ENCODE peak calls at places on chromosomes 4 and X, in seven cellular contexts. T, C, Y, K, R, H and Z are unnamed samples.

GRCh38 chr4:95547708-95548471 is 883 bp downstream of the UNC5C start:
- DNase-seq in K (peak), Y (no peak), H (no peak), C (no peak), T (no peak), R (no peak), Z (no peak)

GRCh38 chr4:24880171-24880570 is 32.7 kb downstream of the CCDC149 start:
- DNase-seq in H (no peak), K (no peak), T (no peak), R (no peak), C (no peak), Y (no peak), Z (no peak)

GRCh38 chrX:19627533-19627932 is 112.2 kb upstream of the MAP3K15 start:
- DNase-seq in C (no peak), Y (no peak), T (no peak), R (no peak), H (no peak), K (no peak), Z (peak)

GRCh38 chr4:8157496-8157895 is 1.1 kb downstream of the ABLIM2 start:
- DNase-seq in R (no peak), T (no peak), H (no peak), K (no peak), Y (no peak), C (no peak), Z (no peak)

GRCh38 chr4:26420438-26420837 is 69.8 kb downstream of the CCKAR start:
- DNase-seq in K (no peak), R (no peak), Y (no peak), H (no peak), C (no peak), T (no peak), Z (peak)

GRCh38 chr4:82696117-82696516 is 102.5 kb downstream of the SCD5 start:
- DNase-seq in H (no peak), Y (no peak), C (no peak), R (no peak), K (peak), T (no peak), Z (no peak)

GRCh38 chr4:158446106-158446505 is 75.6 kb upstream of the RXFP1 start:
- DNase-seq in H (no peak), T (no peak), R (no peak), C (no peak), Y (no peak), K (no peak), Z (peak)

GRCh38 chr4:186936496-186937375 is 213.1 kb upstream of the FAT1 start:
- DNase-seq in C (no peak), K (no peak), Y (no peak), H (no peak), R (peak), T (peak), Z (peak)

GRCh38 chr4:184644553-184645307 is 4.5 kb downstream of the CASP3 start:
- DNase-seq in C (no peak), K (no peak), T (no peak), R (no peak), Y (no peak), H (no peak), Z (peak)

GRCh38 chr4:111398906-111399330 is 746.3 kb upstream of the FAM241A start:
- DNase-seq in H (no peak), C (no peak), T (no peak), Y (no peak), R (no peak), K (no peak), Z (peak)

GRCh38 chr4:7630559-7631287 is 196.0 kb upstream of the PSAPL1 start:
- DNase-seq in K (no peak), T (peak), C (no peak), Y (peak), R (peak), H (no peak), Z (peak)

GRCh38 chr4:184472540-184473264 is 1.6 kb downstream of the IRF2 start:
- DNase-seq in T (peak), R (peak), K (peak), C (no peak), H (peak), Y (peak), Z (peak)

GRCh38 chr4:187167126-187167525 is 443.5 kb upstream of the FAT1 start:
- DNase-seq in H (no peak), R (no peak), K (no peak), Y (no peak), C (no peak), T (no peak), Z (no peak)

GRCh38 chrX:153333271-153333670 is 682 bp upstream of the ZNF275 start:
- DNase-seq in C (no peak), H (no peak), R (no peak), T (no peak), K (no peak), Y (no peak), Z (peak)

GRCh38 chr4:2063557-2064275 is 4.6 kb downstream of the NAT8L start:
- DNase-seq in Y (no peak), C (no peak), K (no peak), R (no peak), T (no peak), H (no peak), Z (no peak)

GRCh38 chr4:6122496-6122895 is 77.9 kb downstream of the JAKMIP1 start:
- DNase-seq in R (no peak), H (no peak), Y (peak), C (no peak), K (no peak), T (no peak), Z (no peak)

GRCh38 chr4:66430856-66431255 is 760.6 kb upstream of the EPHA5 start:
- DNase-seq in K (no peak), Y (no peak), C (no peak), T (no peak), H (no peak), R (no peak), Z (peak)

GRCh38 chrX:10787264-10787663 is 166.9 kb upstream of the MID1 start:
- DNase-seq in T (no peak), Y (no peak), H (no peak), K (no peak), R (no peak), C (no peak), Z (no peak)

GRCh38 chr4:140012688-140013087 is 141.3 kb downstream of the MAML3 start:
- DNase-seq in R (peak), Y (peak), H (peak), T (peak), C (no peak), K (peak), Z (peak)

GRCh38 chr4:140018931-140019618 is 134.9 kb downstream of the MAML3 start:
- DNase-seq in C (no peak), K (no peak), Y (no peak), T (no peak), H (no peak), R (peak), Z (peak)

GRCh38 chr4:140014284-140014683 is 139.7 kb downstream of the MAML3 start:
- DNase-seq in T (no peak), Y (no peak), K (no peak), R (no peak), H (no peak), C (no peak), Z (peak)

DNA sequence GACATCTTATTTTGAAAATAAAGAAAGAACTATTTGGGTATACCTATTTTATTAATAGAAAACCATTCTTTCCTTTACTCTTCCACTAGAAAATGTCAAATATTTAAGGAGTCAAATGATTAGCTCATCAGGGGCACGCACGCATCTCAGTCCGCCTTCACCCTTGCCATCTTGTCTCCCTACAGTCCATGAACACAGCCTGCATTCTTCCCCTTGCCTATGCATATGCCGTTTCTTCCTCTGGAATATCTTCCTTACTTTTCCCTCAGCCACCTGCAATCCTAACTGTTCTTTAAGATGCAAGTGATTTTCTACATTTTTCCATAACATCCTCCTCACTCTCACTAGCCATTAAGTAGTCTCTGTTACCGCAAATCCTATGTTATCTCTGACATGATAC is 140.9 kb downstream of the MAML3 start:
- DNase-seq in T (no peak), Y (no peak), H (no peak), C (no peak), K (no peak), R (no peak), Z (no peak)
- H3K27ac ChIP-seq in T (peak), Y (no peak), H (no peak), C (no peak), K (no peak), R (no peak), Z (no peak)

GRCh38 chr4:123640271-123640670 is 243.7 kb downstream of the SPRY1 start:
- DNase-seq in H (no peak), R (no peak), Y (no peak), C (no peak), T (no peak), K (no peak), Z (peak)
- TF ChIP-seq USF2 in H (no peak), R (no peak), Y (no peak), C (no peak), T (no peak), K (no peak), Z (no peak)

GRCh38 chrX:154457491-154458115 is 478 bp upstream of the PLXNA3 start:
- DNase-seq in C (no peak), T (no peak), H (peak), Y (peak), K (peak), R (no peak), Z (no peak)

GRCh38 chrX:154458116-154458953 is at the start of gene PLXNA3:
- DNase-seq in H (peak), T (no peak), C (no peak), K (peak), Y (peak), R (no peak), Z (no peak)

GRCh38 chrX:154460326-154460725 is 2.2 kb downstream of the PLXNA3 start:
- DNase-seq in Y (peak), R (no peak), C (no peak), K (no peak), H (no peak), T (no peak), Z (no peak)

GRCh38 chrX:154458954-154459829 is 1.1 kb downstream of the PLXNA3 start:
- DNase-seq in H (no peak), K (no peak), Y (peak), C (no peak), R (no peak), T (no peak), Z (no peak)

DNA sequence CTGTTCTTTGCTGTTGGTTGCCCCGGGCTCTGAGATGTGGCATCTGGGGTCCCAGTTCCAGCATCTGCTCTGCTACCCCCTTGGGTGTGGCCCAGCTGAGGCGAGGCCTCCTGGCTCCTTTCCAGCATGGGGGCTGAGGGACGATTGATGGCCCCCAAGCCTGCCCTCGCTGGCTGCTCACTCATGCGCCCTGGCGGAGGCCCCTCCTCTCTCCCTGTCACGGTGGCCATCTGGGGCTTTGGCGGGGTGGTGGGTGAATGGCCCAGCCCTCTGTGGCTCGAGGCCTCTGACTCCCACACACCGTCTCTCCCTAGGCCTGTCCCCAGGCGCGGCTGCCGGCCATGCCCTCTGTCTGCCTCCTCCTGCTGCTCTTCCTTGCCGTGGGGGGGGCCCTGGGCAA is 1.8 kb downstream of the PLXNA3 start:
- DNase-seq in C (no peak), K (no peak), T (no peak), H (peak), R (no peak), Y (peak), Z (no peak)
- H3K27ac ChIP-seq in C (no peak), K (no peak), T (no peak), H (no peak), R (no peak), Y (no peak), Z (peak)

GRCh38 chr4:76538296-76538695 is 103.3 kb downstream of the SHROOM3 start:
- DNase-seq in C (no peak), T (no peak), R (no peak), Y (no peak), H (no peak), K (no peak), Z (no peak)

GRCh38 chr4:76540496-76540895 is 105.5 kb downstream of the SHROOM3 start:
- DNase-seq in Y (no peak), K (no peak), T (no peak), R (no peak), H (no peak), C (no peak), Z (no peak)

GRCh38 chr4:76536381-76536689 is 101.3 kb downstream of the SHROOM3 start:
- DNase-seq in Y (no peak), H (no peak), K (no peak), C (no peak), R (no peak), T (no peak), Z (no peak)

GRCh38 chr4:76543378-76543777 is 108.3 kb downstream of the SHROOM3 start:
- DNase-seq in Y (no peak), R (no peak), T (no peak), K (no peak), C (no peak), H (no peak), Z (no peak)

GRCh38 chr4:76539979-76540378 is 105.0 kb downstream of the SHROOM3 start:
- DNase-seq in Y (no peak), K (no peak), C (no peak), R (no peak), H (no peak), T (no peak), Z (no peak)
- TF ChIP-seq USF2 in Y (no peak), K (no peak), C (no peak), R (no peak), H (no peak), T (no peak), Z (no peak)

GRCh38 chr4:128630881-128631280 is 178.6 kb upstream of the JADE1 start:
- DNase-seq in C (no peak), K (peak), R (no peak), T (no peak), Y (no peak), H (no peak), Z (peak)

GRCh38 chr4:128635939-128636551 is 173.5 kb upstream of the JADE1 start:
- DNase-seq in H (no peak), R (no peak), T (no peak), Y (no peak), C (no peak), K (peak), Z (no peak)

GRCh38 chr4:128635141-128635911 is 174.2 kb upstream of the JADE1 start:
- DNase-seq in C (no peak), T (peak), K (peak), R (peak), H (peak), Y (no peak), Z (peak)

GRCh38 chr4:128636906-128637305 is 172.6 kb upstream of the JADE1 start:
- DNase-seq in C (no peak), R (no peak), Y (no peak), H (no peak), T (no peak), K (peak), Z (no peak)

DNA sequence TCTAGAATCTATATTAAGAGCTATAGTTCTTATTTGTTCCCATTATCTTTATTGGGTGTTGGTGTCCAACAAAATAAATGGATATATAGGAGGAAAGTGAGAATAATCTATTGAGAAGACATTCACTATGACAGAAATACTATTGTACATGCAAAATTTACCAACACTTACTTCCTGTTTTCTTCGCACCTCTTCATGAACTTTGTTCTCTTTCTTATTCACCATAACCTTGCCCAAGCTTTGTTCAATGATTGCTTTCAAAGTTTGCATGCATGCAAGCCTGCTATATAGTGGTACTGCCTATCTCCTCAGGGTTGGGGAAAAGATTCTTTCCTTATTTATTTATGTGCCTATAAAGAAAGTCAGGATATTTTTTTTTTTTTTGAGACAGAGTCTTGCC is 176.4 kb upstream of the JADE1 start:
- DNase-seq in R (no peak), T (no peak), C (no peak), K (no peak), H (no peak), Y (no peak), Z (no peak)
- H3K27ac ChIP-seq in R (no peak), T (peak), C (no peak), K (no peak), H (no peak), Y (no peak), Z (no peak)

GRCh38 chrX:17247144-17247543 is 127.9 kb upstream of the NHS start:
- DNase-seq in K (no peak), H (no peak), C (no peak), R (no peak), T (no peak), Y (no peak), Z (no peak)

GRCh38 chrX:17237146-17237545 is 137.9 kb upstream of the NHS start:
- DNase-seq in K (no peak), H (no peak), R (no peak), Y (no peak), C (no peak), T (no peak), Z (no peak)

DNA sequence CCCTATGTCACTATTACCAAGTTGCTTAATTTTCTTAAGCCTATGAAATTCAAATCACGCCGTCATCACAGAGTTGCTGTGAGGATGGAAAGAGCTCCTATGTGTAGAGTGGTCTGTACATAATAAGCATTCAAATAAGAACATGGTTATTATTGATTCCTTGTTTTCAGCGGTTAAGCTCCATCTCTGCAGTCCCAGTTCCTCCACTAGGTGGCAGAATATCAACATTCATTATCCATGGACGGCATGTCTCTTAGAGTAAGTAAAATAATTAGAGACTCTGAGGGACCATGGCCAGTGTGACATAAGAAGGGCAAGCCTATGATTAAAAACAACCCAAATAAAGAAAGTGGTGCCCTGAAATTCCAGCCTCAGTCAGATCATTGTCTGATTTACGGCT is 132.5 kb upstream of the NHS start:
- DNase-seq in H (peak), K (peak), T (no peak), R (peak), Y (peak), C (no peak), Z (peak)
- TF ChIP-seq USF2 in H (no peak), K (no peak), T (no peak), R (no peak), Y (no peak), C (no peak), Z (no peak)

GRCh38 chrX:150692296-150692695 is 900 bp upstream of the MTMR1 start:
- DNase-seq in K (no peak), C (no peak), Y (peak), H (no peak), R (no peak), T (no peak), Z (no peak)
- H3K27ac ChIP-seq in K (no peak), C (peak), Y (no peak), H (no peak), R (no peak), T (peak), Z (peak)